ENCODE peak calls at places on chromosomes 12 and 14, in nine cellular contexts. D is GM04503; E is activated gamma-delta T cell treated with Interleukin-2 at 50 U/mL for 16 hours; X is thoracic aorta; V is uterus; T is CD4-positive, alpha-beta T cell; W is activated naive CD4-positive, alpha-beta T cell treated with anti-CD3 and anti-CD28 coated beads, Interleukin-2, amount 10 ng/mL, durations not matched to agents 7 days and 5 days; G is tibial artery; I is frontal cortex. K is an unnamed sample.

GRCh38 chr14:100567009-100567876 is 20.0 kb downstream of the BEGAIN start:
- DNase-seq in D (no peak), E (no peak), X (no peak), V (no peak), T (no peak), W (no peak), G (no peak), I (peak), K (no peak)

GRCh38 chr14:99716850-99717681 is 33.0 kb downstream of the CYP46A1 start:
- DNase-seq in D (no peak), E (no peak), X (no peak), V (no peak), T (no peak), W (no peak), G (no peak), I (no peak), K (no peak)

GRCh38 chr14:77123381-77124344 is 17.9 kb downstream of the ZDHHC22 start:
- DNase-seq in D (no peak), E (no peak), X (no peak), V (no peak), T (no peak), W (no peak), G (no peak), I (no peak), K (peak)

GRCh38 chr14:29643415-29644206 is 284.0 kb downstream of the PRKD1 start:
- DNase-seq in D (no peak), E (no peak), X (no peak), V (no peak), T (no peak), W (no peak), G (no peak), I (no peak), K (no peak)

GRCh38 chr12:12398026-12398859 is 41.4 kb downstream of the BORCS5 start:
- DNase-seq in D (peak), E (no peak), X (peak), V (peak), T (no peak), W (no peak), G (peak), I (no peak), K (no peak)

GRCh38 chr12:125890366-125890905 is 825.2 kb downstream of the AACS start:
- DNase-seq in D (no peak), E (no peak), X (no peak), V (no peak), T (no peak), W (no peak), G (no peak), I (no peak), K (no peak)

GRCh38 chr12:108457006-108457733 is 57.9 kb upstream of the FICD start:
- DNase-seq in D (peak), E (no peak), X (no peak), V (peak), T (no peak), W (no peak), G (no peak), I (peak), K (peak)

GRCh38 chr12:119375619-119376018 is 41.1 kb downstream of the CCDC60 start:
- DNase-seq in D (no peak), E (no peak), X (no peak), V (no peak), T (no peak), W (no peak), G (no peak), I (no peak), K (no peak)

GRCh38 chr14:65065719-65066118 is 36.6 kb downstream of the MAX start:
- DNase-seq in D (no peak), E (no peak), X (no peak), V (no peak), T (no peak), W (no peak), G (no peak), I (no peak), K (no peak)